ENCODE peak calls at places on chromosomes 4 and X, in four cellular contexts. One of them, this sample, is unnamed.

GRCh38 chr4:158521490-158522111 is at the start of gene RXFP1:
- DNase-seq in uterus: no peak
- DNase-seq in foreskin fibroblast: no peak
- DNase-seq in Jurkat, Clone E6-1: no peak
- DNase-seq in this sample: no peak

GRCh38 chr4:10656420-10656819 is 28.1 kb downstream of the CLNK start:
- DNase-seq in foreskin fibroblast: no peak
- DNase-seq in Jurkat, Clone E6-1: no peak
- DNase-seq in uterus: no peak
- DNase-seq in this sample: no peak

GRCh38 chr4:137509855-137510282 is 22.4 kb downstream of the PCDH18 start:
- DNase-seq in Jurkat, Clone E6-1: no peak
- DNase-seq in uterus: no peak
- DNase-seq in foreskin fibroblast: no peak
- DNase-seq in this sample: no peak

GRCh38 chr4:73021634-73022033 is 47.9 kb downstream of the COX18 start:
- DNase-seq in uterus: no peak
- DNase-seq in Jurkat, Clone E6-1: peak
- DNase-seq in foreskin fibroblast: peak
- DNase-seq in this sample: no peak

GRCh38 chr4:121697626-121698025 is 846 bp upstream of the ANXA5 start:
- DNase-seq in uterus: no peak
- DNase-seq in Jurkat, Clone E6-1: no peak
- DNase-seq in foreskin fibroblast: no peak
- DNase-seq in this sample: no peak

GRCh38 chr4:126627255-126627654 is 1005.5 kb upstream of the INTU start:
- DNase-seq in Jurkat, Clone E6-1: no peak
- DNase-seq in foreskin fibroblast: peak
- DNase-seq in uterus: no peak
- DNase-seq in this sample: no peak

GRCh38 chr4:159950707-159951106 is 847.8 kb downstream of the RAPGEF2 start:
- DNase-seq in Jurkat, Clone E6-1: no peak
- DNase-seq in uterus: no peak
- DNase-seq in foreskin fibroblast: no peak
- DNase-seq in this sample: no peak

GRCh38 chr4:15779336-15779735 is 1.2 kb downstream of the CD38 start:
- DNase-seq in foreskin fibroblast: peak
- DNase-seq in Jurkat, Clone E6-1: no peak
- DNase-seq in uterus: peak
- DNase-seq in this sample: peak

GRCh38 chrX:130170752-130171445 is 863 bp upstream of the RAB33A start:
- DNase-seq in foreskin fibroblast: no peak
- DNase-seq in Jurkat, Clone E6-1: peak
- DNase-seq in uterus: peak
- DNase-seq in this sample: no peak

GRCh38 chrX:3271485-3272186 is 74.8 kb downstream of the MXRA5 start:
- DNase-seq in uterus: no peak
- DNase-seq in Jurkat, Clone E6-1: no peak
- DNase-seq in foreskin fibroblast: peak
- DNase-seq in this sample: no peak

GRCh38 chrX:74147439-74147838 is 156.5 kb upstream of the ZCCHC13 start:
- DNase-seq in uterus: no peak
- DNase-seq in foreskin fibroblast: no peak
- DNase-seq in Jurkat, Clone E6-1: no peak
- DNase-seq in this sample: no peak

GRCh38 chr4:148847544-148847943 is 405.3 kb upstream of the NR3C2 start:
- DNase-seq in foreskin fibroblast: no peak
- DNase-seq in uterus: no peak
- DNase-seq in Jurkat, Clone E6-1: no peak
- DNase-seq in this sample: no peak

GRCh38 chr4:8332891-8333331 is 63.4 kb downstream of the HTRA3 start:
- DNase-seq in foreskin fibroblast: no peak
- DNase-seq in Jurkat, Clone E6-1: no peak
- DNase-seq in uterus: peak
- DNase-seq in this sample: no peak

GRCh38 chr4:54276633-54277426 is 47.7 kb downstream of the PDGFRA start:
- DNase-seq in Jurkat, Clone E6-1: no peak
- DNase-seq in uterus: no peak
- DNase-seq in foreskin fibroblast: no peak
- DNase-seq in this sample: no peak

GRCh38 chrX:107542500-107542899 is 85.8 kb upstream of the PRPS1 start:
- DNase-seq in foreskin fibroblast: peak
- DNase-seq in uterus: no peak
- DNase-seq in Jurkat, Clone E6-1: no peak
- DNase-seq in this sample: no peak

GRCh38 chr4:142984871-142985585 is 138.9 kb upstream of the INPP4B start:
- DNase-seq in Jurkat, Clone E6-1: no peak
- DNase-seq in foreskin fibroblast: peak
- DNase-seq in uterus: no peak
- DNase-seq in this sample: no peak

DNA sequence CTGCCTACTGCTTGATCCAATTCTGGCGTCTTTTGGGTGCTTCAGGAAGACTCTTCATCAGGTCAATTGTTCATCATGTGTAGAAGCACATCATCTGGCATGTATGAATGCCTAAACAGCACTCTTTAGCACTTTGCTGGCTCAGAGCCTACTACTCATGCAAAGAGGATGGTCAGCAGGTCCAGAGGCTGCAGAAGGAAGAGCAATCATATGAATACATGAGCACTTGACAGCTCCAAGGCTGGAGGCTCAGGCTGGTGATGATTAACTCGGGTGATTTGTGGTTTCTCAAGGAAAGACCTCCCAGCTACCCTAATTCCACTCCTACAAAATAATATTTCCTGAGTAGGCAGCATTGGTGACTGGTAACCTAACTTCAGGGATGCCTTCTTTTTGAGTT is 103.8 kb upstream of the CXCL13 start:
- DNase-seq in Jurkat, Clone E6-1: no peak
- DNase-seq in foreskin fibroblast: no peak
- DNase-seq in uterus: no peak
- DNase-seq in this sample: no peak
- H3K4me3 ChIP-seq in Jurkat, Clone E6-1: no peak
- H3K4me3 ChIP-seq in foreskin fibroblast: no peak
- H3K4me3 ChIP-seq in uterus: no peak
- H3K4me3 ChIP-seq in this sample: no peak

DNA sequence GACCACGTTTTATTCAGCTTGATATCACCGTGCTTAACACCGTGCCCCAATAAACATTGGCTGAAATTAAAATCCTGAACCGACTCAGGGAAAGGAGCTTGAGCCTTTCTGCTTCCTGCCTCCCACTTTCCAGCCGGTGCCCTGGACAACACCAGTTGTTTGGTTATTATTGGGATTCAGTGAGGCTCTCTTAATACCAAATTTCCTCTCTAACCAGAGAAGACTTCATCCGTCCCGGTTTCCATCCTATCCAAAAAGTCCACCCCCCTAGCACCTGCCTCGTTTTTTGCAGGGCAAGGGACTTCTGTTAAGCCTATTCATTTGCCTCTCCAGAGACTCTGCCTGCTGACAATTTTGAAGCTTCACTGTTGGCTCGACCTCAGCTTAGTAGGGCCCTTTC is 649 bp upstream of the PRSS12 start:
- DNase-seq in Jurkat, Clone E6-1: no peak
- DNase-seq in foreskin fibroblast: no peak
- DNase-seq in uterus: no peak
- DNase-seq in this sample: no peak
- H3K4me3 ChIP-seq in Jurkat, Clone E6-1: no peak
- H3K4me3 ChIP-seq in foreskin fibroblast: peak
- H3K4me3 ChIP-seq in uterus: peak
- H3K4me3 ChIP-seq in this sample: peak

DNA sequence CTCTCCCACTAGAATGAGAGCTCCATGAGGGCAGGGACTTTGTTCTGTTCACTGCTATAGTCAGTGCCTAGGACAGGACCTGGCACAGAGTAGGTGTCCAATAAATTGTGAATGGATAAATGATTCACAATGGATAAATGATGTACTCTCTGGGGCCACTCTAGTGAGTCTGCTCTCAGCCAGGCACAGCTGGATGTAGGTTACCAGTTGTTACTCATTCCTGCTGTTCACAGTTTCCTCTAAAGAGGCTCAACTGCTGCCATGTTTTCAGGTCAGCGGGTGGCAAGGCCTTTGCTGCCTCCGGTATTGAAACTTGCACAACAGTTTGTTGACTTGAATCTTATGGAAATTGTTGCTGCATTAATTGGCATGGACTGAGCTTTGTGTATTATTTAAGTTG is 99.1 kb downstream of the NHSL2 start:
- DNase-seq in uterus: no peak
- DNase-seq in Jurkat, Clone E6-1: no peak
- DNase-seq in foreskin fibroblast: no peak
- DNase-seq in this sample: no peak
- H3K4me3 ChIP-seq in uterus: no peak
- H3K4me3 ChIP-seq in Jurkat, Clone E6-1: no peak
- H3K4me3 ChIP-seq in foreskin fibroblast: no peak
- H3K4me3 ChIP-seq in this sample: no peak

GRCh38 chr4:129978315-129978714 is 882.4 kb downstream of the C4orf33 start:
- DNase-seq in uterus: no peak
- DNase-seq in foreskin fibroblast: no peak
- DNase-seq in Jurkat, Clone E6-1: no peak
- DNase-seq in this sample: no peak
- H3K4me3 ChIP-seq in uterus: no peak
- H3K4me3 ChIP-seq in foreskin fibroblast: no peak
- H3K4me3 ChIP-seq in Jurkat, Clone E6-1: no peak
- H3K4me3 ChIP-seq in this sample: no peak

GRCh38 chr4:151653548-151653918 is 107.3 kb downstream of the GATB start:
- DNase-seq in foreskin fibroblast: peak
- DNase-seq in Jurkat, Clone E6-1: no peak
- DNase-seq in uterus: no peak
- DNase-seq in this sample: no peak
- H3K4me3 ChIP-seq in foreskin fibroblast: no peak
- H3K4me3 ChIP-seq in Jurkat, Clone E6-1: no peak
- H3K4me3 ChIP-seq in uterus: no peak
- H3K4me3 ChIP-seq in this sample: no peak

GRCh38 chrX:150692837-150693781 is at the start of gene MTMR1:
- DNase-seq in Jurkat, Clone E6-1: no peak
- DNase-seq in uterus: peak
- DNase-seq in foreskin fibroblast: no peak
- DNase-seq in this sample: no peak

GRCh38 chrX:150696836-150697235 is 3.6 kb downstream of the MTMR1 start:
- DNase-seq in uterus: no peak
- DNase-seq in foreskin fibroblast: no peak
- DNase-seq in Jurkat, Clone E6-1: no peak
- DNase-seq in this sample: no peak

GRCh38 chrX:150693782-150694574 is 782 bp downstream of the MTMR1 start:
- DNase-seq in uterus: peak
- DNase-seq in foreskin fibroblast: peak
- DNase-seq in Jurkat, Clone E6-1: peak
- DNase-seq in this sample: peak

GRCh38 chrX:150696264-150696789 is 3.1 kb downstream of the MTMR1 start:
- DNase-seq in foreskin fibroblast: no peak
- DNase-seq in uterus: no peak
- DNase-seq in Jurkat, Clone E6-1: no peak
- DNase-seq in this sample: no peak

GRCh38 chrX:150694738-150695410 is 1.7 kb downstream of the MTMR1 start:
- DNase-seq in Jurkat, Clone E6-1: no peak
- DNase-seq in foreskin fibroblast: no peak
- DNase-seq in uterus: no peak
- DNase-seq in this sample: no peak
- H3K4me3 ChIP-seq in Jurkat, Clone E6-1: peak
- H3K4me3 ChIP-seq in foreskin fibroblast: peak
- H3K4me3 ChIP-seq in uterus: no peak
- H3K4me3 ChIP-seq in this sample: no peak

This sample was measured in BJ.